ENCODE peak calls at places on chromosome 22, in six cellular contexts. G is germinal center; W is T-helper 1 cell; N is stimulated activated CD8-positive, alpha-beta memory T cell treated with anti-CD3 and anti-CD28 coated beads, Interleukin-15, amount 100 ng/mL, for 1 hour; Q is activated CD8-positive, alpha-beta T cell treated with anti-CD3 and anti-CD28 coated beads for 36 hours; R is NCI-H460. J is an unnamed sample.

GRCh38 chr22:38850941-38851849 is 7.4 kb upstream of the NPTXR start:
- DNase-seq in W (no peak), R (no peak), N (no peak), Q (no peak), G (no peak), J (no peak)

GRCh38 chr22:45029501-45029900 is 19.7 kb upstream of the PHF21B start:
- DNase-seq in R (no peak), Q (no peak), G (no peak), N (no peak), W (no peak), J (no peak)

GRCh38 chr22:50599816-50600454 is 658 bp upstream of the MAPK8IP2 start:
- DNase-seq in Q (peak; percentile 71), G (peak; percentile 74), W (peak; percentile 55), R (no peak), N (no peak), J (no peak)

GRCh38 chr22:42511401-42511891 is 8.2 kb downstream of the RRP7A start:
- DNase-seq in N (no peak), R (no peak), G (no peak), Q (no peak), W (no peak), J (no peak)

GRCh38 chr22:44884968-44885805 is 124.6 kb downstream of the PHF21B start:
- DNase-seq in Q (no peak), G (no peak), N (no peak), W (no peak), R (no peak), J (no peak)

GRCh38 chr22:38453065-38453672 is 1.8 kb downstream of the KCNJ4 start:
- DNase-seq in W (no peak), Q (no peak), G (no peak), N (no peak), R (no peak), J (no peak)

GRCh38 chr22:49077036-49077393 is 750.7 kb downstream of the BRD1 start:
- DNase-seq in R (no peak), W (no peak), Q (no peak), G (no peak), N (no peak), J (no peak)

GRCh38 chr22:17269224-17269606 is 50.0 kb upstream of the ADA2 start:
- DNase-seq in Q (no peak), G (no peak), W (no peak), R (no peak), N (no peak), J (no peak)

J was measured in omental fat pad.